ENCODE peak calls at places on chromosomes 3 and 15, in eight cellular contexts. N is RWPE1, G is thoracic aorta, H is endodermal cell, Z is neural crest cell, K is omental fat pad, V is SK-N-SH, B is breast epithelium. I is an unnamed sample.

GRCh38 chr15:65066001-65066634 is 1.7 kb downstream of the RASL12 start:
- DNase-seq in B (no peak), K (no peak), H (no peak), V (no peak), N (no peak), Z (no peak), G (no peak), I (no peak)

GRCh38 chr15:100266166-100266565 is 75.6 kb downstream of the ADAMTS17 start:
- DNase-seq in H (no peak), Z (no peak), K (no peak), B (no peak), V (no peak), G (no peak), N (no peak), I (no peak)

GRCh38 chr15:80854104-80854503 is 74.9 kb downstream of the CEMIP start:
- DNase-seq in H (no peak), Z (no peak), B (no peak), N (no peak), G (no peak), V (no peak), K (no peak), I (no peak)

GRCh38 chr15:101499863-101500713 is 10.6 kb upstream of the PCSK6 start:
- DNase-seq in G (no peak), N (no peak), K (no peak), B (no peak), V (no peak), Z (no peak), H (no peak), I (peak; percentile 33)

GRCh38 chr3:186596568-186597287 is 16.1 kb upstream of the AHSG start:
- DNase-seq in Z (no peak), H (peak; percentile 77), N (no peak), G (no peak), B (no peak), K (no peak), V (no peak), I (no peak)

GRCh38 chr15:43219929-43220886 is 610 bp downstream of the EPB42 start:
- DNase-seq in B (no peak), G (no peak), Z (no peak), N (no peak), K (no peak), V (no peak), H (no peak), I (no peak)

GRCh38 chr3:194837457-194838135 is 151.9 kb downstream of the FAM43A start:
- DNase-seq in K (no peak), Z (no peak), G (no peak), B (no peak), V (no peak), N (no peak), H (no peak), I (no peak)

GRCh38 chr3:94065819-94066218 is 3.0 kb downstream of the NSUN3 start:
- DNase-seq in B (no peak), V (no peak), K (no peak), G (no peak), H (no peak), N (no peak), Z (no peak), I (no peak)

GRCh38 chr3:113405180-113405579 is 36.1 kb downstream of the CFAP44 start:
- DNase-seq in V (no peak), B (no peak), Z (no peak), G (no peak), K (no peak), H (no peak), N (no peak), I (no peak)

GRCh38 chr3:52494446-52494845 is 692 bp upstream of the STAB1 start:
- DNase-seq in Z (no peak), G (no peak), V (no peak), H (peak; percentile 70), B (no peak), K (no peak), N (no peak), I (no peak)

GRCh38 chr15:57213783-57214366 is 162.4 kb upstream of the CGNL1 start:
- DNase-seq in N (peak; percentile 3), K (no peak), Z (no peak), B (no peak), G (no peak), V (peak; percentile 3), H (no peak), I (peak; percentile 4)

GRCh38 chr15:60673918-60674558 is 195.1 kb upstream of the ICE2 start:
- DNase-seq in H (no peak), K (peak; percentile 50), B (no peak), G (peak; percentile 41), N (peak; percentile 89), Z (no peak), V (peak; percentile 20), I (no peak)

GRCh38 chr3:182182531-182182968 is 470.8 kb downstream of the SOX2 start:
- DNase-seq in Z (no peak), K (no peak), V (no peak), H (no peak), B (no peak), N (peak; percentile 87), G (no peak), I (no peak)

GRCh38 chr3:58038675-58039302 is 30.6 kb downstream of the FLNB start:
- DNase-seq in V (no peak), Z (no peak), N (no peak), B (no peak), G (no peak), H (no peak), K (no peak), I (no peak)

DNA sequence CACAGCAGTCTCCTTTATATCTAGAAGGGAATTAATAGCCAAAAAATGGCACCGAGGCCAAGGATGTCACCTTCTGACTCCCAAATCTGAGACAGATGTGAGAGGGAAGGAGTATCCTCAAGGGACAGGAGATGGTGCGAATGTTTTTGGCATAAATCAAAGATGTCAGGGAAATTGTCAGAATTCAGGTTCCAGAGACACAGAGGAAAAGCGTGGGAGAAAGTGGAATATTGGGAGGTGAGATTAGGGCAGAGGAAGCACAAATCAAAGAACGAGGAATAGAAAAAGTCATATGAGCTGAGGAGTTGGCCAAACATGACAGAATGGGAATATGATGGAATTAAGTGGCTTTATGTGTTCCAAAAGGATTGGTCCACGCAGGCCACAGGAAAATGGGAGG is 6.0 kb downstream of the CCR5AS start:
- DNase-seq in V (no peak), N (no peak), K (no peak), G (no peak), H (no peak), Z (no peak), B (no peak), I (no peak)
- TF ChIP-seq CTCF in V (no peak), N (no peak), K (no peak), G (no peak), H (no peak), Z (no peak), B (no peak), I (no peak)

GRCh38 chr3:140995881-140996280 is 54.2 kb downstream of the SLC25A36 start:
- DNase-seq in Z (no peak), N (no peak), K (no peak), V (no peak), G (no peak), H (no peak), B (no peak), I (no peak)

GRCh38 chr3:141000691-141001090 is 50.5 kb upstream of the SPSB4 start:
- DNase-seq in N (no peak), K (no peak), B (no peak), H (no peak), G (no peak), V (no peak), Z (no peak), I (no peak)

GRCh38 chr3:140994316-140994715 is 52.7 kb downstream of the SLC25A36 start:
- DNase-seq in B (no peak), Z (no peak), K (no peak), G (no peak), N (no peak), H (no peak), V (no peak), I (no peak)

DNA sequence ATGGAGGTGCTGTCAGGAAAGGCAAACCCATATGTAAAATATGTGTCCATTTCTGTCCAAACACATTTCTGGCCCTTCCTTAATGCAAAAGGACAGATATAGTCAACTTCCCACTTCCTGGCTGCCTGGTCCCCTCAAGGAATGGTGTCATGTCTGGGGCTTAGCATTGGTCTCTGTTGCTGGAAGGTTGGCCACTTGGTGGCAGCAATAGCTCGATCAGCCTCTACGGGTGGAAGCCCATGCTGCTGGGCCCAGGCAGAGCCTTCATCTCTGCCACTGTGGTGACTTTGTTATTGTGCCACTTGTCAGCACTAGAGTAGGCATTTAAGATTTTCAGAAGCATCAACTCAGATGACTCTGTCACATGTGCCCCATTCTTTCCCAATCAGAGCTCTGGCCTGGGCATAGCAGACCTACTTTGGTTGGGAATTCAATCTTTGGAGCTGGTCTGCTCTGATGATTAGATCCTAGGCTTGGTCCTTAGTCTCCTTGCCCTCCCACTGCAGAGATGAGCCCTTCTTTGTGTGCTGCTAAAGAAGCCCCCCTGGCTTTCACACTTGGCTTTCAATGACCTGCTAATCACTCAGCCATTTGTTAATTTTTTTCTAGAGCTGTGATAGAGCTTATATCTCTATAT is 51.0 kb upstream of the SPSB4 start:
- DNase-seq in V (peak; percentile 60), N (peak; percentile 33), Z (peak; percentile 57), G (peak; percentile 13), H (peak; percentile 93), K (no peak), B (no peak), I (peak; percentile 45)
- TF ChIP-seq CTCF in V (peak; percentile 55), N (peak; percentile 43), Z (peak; percentile 79), G (peak; percentile 65), H (peak; percentile 89), K (no peak), B (no peak), I (peak; percentile 80)

GRCh38 chr15:87959080-87959479 is 297.5 kb downstream of the NTRK3 start:
- DNase-seq in G (no peak), Z (no peak), B (no peak), K (no peak), H (peak; percentile 80), N (no peak), V (no peak), I (no peak)
- TF ChIP-seq CTCF in G (no peak), Z (peak; percentile 26), B (no peak), K (no peak), H (peak; percentile 82), N (no peak), V (no peak), I (no peak)

GRCh38 chr15:88975891-88976290 is 62.7 kb upstream of the MFGE8 start:
- DNase-seq in N (no peak), H (no peak), B (no peak), G (no peak), K (no peak), V (no peak), Z (no peak), I (no peak)
- TF ChIP-seq CTCF in N (no peak), H (no peak), B (no peak), G (no peak), K (no peak), V (no peak), Z (no peak), I (no peak)